ENCODE peak calls at places on chromosomes 11 and 22, in five cellular contexts. S is HCT116, R is SK-N-SH, H is H1, M is HepG2. T is an unnamed sample.

GRCh38 chr11:70462818-70463477 is 64.6 kb downstream of the CTTN start:
- DNase-seq in H (no peak), S (no peak), M (no peak), R (no peak), T (peak)

GRCh38 chr11:11977206-11977938 is 31.1 kb downstream of the DKK3 start:
- DNase-seq in M (no peak), R (no peak), S (peak), H (peak), T (peak)

GRCh38 chr11:47980907-47981621 is 705 bp downstream of the PTPRJ start:
- DNase-seq in R (peak), M (no peak), S (no peak), H (peak), T (peak)

GRCh38 chr11:9438611-9439010 is 22.2 kb upstream of the ZNF143 start:
- DNase-seq in H (no peak), M (no peak), S (no peak), R (no peak), T (no peak)

GRCh38 chr22:42258126-42258525 is 12.3 kb downstream of the TCF20 start:
- DNase-seq in M (no peak), R (no peak), S (no peak), H (no peak), T (no peak)

GRCh38 chr11:31820438-31820818 is 9.3 kb upstream of the PAX6 start:
- DNase-seq in R (peak), M (no peak), H (no peak), S (no peak), T (no peak)

GRCh38 chr11:32034680-32035079 is 56.2 kb upstream of the RCN1 start:
- DNase-seq in H (no peak), S (no peak), M (no peak), R (no peak), T (no peak)

GRCh38 chr11:33723238-33723881 is 12.9 kb downstream of the CD59 start:
- DNase-seq in M (no peak), S (peak), H (no peak), R (no peak), T (peak)

GRCh38 chr11:11036185-11037161 is 178.6 kb upstream of the ZBED5 start:
- DNase-seq in S (peak), R (peak), M (peak), H (no peak), T (peak)

GRCh38 chr22:43397766-43398165 is 14.0 kb upstream of the MPPED1 start:
- DNase-seq in M (no peak), S (no peak), H (no peak), R (no peak), T (no peak)

GRCh38 chr11:81192516-81192915 is 1541.1 kb downstream of the FAM181B start:
- DNase-seq in M (no peak), S (no peak), H (no peak), R (no peak), T (no peak)

GRCh38 chr11:47886096-47886495 is 37.9 kb upstream of the NUP160 start:
- DNase-seq in R (no peak), S (no peak), M (no peak), H (no peak), T (no peak)

GRCh38 chr11:66371627-66372415 is at the start of gene SLC29A2:
- DNase-seq in S (peak), R (peak), H (peak), M (no peak), T (peak)

GRCh38 chr22:36347094-36347493 is 40.7 kb downstream of the MYH9 start:
- DNase-seq in H (no peak), M (no peak), S (no peak), R (no peak), T (no peak)

GRCh38 chr11:128467610-128468041 is 119.7 kb downstream of the ETS1 start:
- DNase-seq in R (no peak), S (peak), M (peak), H (no peak), T (no peak)

GRCh38 chr11:1761857-1762536 is 1.7 kb downstream of the CTSD start:
- DNase-seq in R (no peak), M (no peak), S (no peak), H (no peak), T (peak)

GRCh38 chr11:36239636-36240035 is 49.6 kb downstream of the COMMD9 start:
- DNase-seq in M (no peak), R (no peak), H (no peak), S (no peak), T (no peak)
- TF ChIP-seq JUND in M (no peak), R (no peak), H (no peak), S (no peak), T (no peak)

DNA sequence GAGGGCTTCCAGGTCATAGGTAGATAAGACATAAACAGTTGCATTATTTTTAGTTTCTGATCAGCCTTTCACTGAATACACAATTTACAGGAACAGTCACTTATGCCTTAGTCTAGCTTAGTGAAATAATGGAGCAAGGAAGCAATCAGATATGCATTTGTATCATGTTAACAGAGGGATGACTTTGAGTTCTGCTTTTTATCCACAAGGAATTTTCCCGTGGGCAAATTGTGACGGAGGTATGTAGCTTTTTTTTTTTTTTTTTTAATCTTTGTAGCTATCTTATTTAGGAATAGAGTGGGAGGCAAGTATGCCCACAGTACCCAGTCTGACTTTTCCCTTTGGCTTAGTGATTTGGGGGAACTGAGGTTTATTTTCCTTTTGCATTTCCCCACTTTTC is 3.4 kb upstream of the NLRP10 start:
- DNase-seq in M (no peak), S (no peak), H (no peak), R (no peak), T (no peak)
- TF ChIP-seq JUND in M (no peak), S (no peak), H (no peak), R (no peak), T (no peak)

DNA sequence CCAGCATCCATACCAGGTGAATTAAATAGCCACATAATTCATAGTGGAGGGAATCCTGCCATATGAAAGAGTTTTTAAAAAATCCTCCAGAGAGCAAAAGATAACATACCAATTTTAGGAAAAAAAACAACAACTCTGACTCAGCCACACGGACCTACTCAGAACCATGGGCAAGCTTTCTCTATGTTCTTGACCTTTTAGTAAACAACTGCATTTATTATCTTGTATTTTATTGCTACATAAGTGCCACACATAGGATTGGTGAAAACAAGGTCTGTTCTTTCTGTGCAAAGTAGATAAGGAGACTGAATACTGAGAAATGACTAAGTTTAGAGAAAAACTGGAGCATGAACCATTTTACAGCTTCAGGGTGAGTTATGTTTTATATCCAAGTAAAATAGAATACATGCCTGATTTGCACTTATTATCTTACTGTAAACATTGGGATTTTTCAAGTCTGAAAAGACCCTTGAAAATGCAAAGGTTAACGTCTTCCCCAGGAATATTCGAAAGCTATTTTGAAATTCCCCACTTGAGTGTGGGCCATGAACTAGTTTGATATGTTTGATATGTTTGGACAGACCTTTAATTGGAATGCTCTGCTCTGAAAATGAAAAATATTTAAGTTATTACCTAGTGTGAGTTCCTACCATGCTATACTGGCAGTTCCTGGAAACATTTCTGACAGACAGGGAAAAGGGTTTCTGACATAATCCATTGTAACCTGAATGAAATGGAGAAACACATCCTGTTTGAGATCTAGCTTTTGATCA is 89.5 kb upstream of the DDI1 start:
- DNase-seq in H (no peak), R (no peak), S (no peak), M (no peak), T (no peak)
- TF ChIP-seq JUND in H (no peak), R (no peak), S (no peak), M (no peak), T (no peak)

GRCh38 chr11:85951049-85951405 is 95.8 kb downstream of the CCDC83 start:
- DNase-seq in H (no peak), R (no peak), M (no peak), S (no peak), T (no peak)

GRCh38 chr11:85951428-85952107 is 96.4 kb downstream of the CCDC83 start:
- DNase-seq in S (no peak), H (no peak), R (no peak), M (no peak), T (no peak)

GRCh38 chr11:85950317-85951048 is 95.3 kb downstream of the CCDC83 start:
- DNase-seq in M (no peak), H (no peak), S (no peak), R (no peak), T (no peak)

GRCh38 chr11:85955531-85955930 is 100.3 kb downstream of the CCDC83 start:
- DNase-seq in H (no peak), R (no peak), M (no peak), S (no peak), T (no peak)

DNA sequence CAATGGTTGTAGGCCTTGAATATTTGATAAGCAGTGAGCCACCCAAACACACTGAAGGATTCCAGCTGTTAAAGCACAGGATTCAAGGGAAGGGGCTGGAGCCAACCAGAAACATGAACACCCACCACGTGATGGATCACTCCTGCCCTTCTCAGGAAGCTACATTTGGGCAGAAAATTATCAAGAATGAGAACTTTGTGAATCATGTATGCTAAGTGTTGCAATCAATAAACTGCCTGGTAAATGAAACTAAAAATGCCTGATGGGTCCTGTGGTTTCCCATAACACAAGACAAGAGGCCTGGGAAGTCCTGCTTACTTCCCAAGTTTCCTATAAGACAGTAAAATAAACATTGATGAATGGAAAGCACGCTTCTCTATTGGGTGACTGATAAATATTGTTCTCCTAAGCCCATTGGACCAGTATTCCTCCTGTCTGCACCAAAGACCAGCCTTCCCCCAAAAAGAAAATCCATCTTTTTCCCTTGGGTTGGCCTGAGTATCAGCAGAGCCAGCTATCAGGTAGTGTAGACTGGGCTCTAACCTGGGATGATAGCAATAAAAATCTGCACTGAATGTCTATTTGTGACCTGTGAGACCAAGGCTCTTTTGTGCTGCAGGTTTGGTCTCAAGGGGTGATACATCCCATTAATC is 98.4 kb downstream of the CCDC83 start:
- DNase-seq in H (no peak), M (no peak), R (no peak), S (no peak), T (no peak)
- TF ChIP-seq JUND in H (no peak), M (no peak), R (no peak), S (no peak), T (no peak)

DNA sequence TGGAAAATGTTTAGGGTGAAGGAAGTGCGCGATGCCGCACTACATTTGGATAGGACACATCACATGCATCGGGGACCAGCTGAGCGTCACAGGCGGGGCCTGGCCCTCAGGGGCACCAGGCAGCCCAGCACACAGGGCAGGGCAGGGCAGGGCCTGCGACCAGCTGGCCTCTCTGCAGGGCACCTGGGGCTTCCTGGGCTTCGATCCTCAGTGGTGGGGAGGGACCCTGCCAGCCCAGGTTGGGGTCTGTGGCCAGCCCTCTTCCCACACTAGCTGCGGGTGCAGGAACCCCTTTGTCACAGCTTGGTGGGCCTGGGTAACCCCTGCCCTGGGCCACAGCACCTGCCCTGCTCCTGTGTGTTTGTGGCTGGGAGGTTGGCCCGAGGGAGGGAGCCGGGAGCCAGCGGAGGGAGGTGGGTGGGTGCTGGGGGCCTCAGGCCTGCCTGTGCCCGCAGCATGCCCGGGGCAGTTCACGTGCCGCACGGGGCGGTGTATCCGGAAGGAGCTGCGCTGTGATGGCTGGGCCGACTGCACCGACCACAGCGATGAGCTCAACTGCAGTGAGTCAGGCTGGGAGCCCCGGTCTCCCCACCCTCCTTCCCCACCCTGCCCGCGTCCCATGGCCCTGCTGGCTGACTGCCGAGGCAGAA is 37.9 kb downstream of the ST14 start:
- DNase-seq in M (no peak), S (no peak), H (no peak), R (no peak), T (no peak)
- TF ChIP-seq JUND in M (no peak), S (no peak), H (no peak), R (no peak), T (no peak)

DNA sequence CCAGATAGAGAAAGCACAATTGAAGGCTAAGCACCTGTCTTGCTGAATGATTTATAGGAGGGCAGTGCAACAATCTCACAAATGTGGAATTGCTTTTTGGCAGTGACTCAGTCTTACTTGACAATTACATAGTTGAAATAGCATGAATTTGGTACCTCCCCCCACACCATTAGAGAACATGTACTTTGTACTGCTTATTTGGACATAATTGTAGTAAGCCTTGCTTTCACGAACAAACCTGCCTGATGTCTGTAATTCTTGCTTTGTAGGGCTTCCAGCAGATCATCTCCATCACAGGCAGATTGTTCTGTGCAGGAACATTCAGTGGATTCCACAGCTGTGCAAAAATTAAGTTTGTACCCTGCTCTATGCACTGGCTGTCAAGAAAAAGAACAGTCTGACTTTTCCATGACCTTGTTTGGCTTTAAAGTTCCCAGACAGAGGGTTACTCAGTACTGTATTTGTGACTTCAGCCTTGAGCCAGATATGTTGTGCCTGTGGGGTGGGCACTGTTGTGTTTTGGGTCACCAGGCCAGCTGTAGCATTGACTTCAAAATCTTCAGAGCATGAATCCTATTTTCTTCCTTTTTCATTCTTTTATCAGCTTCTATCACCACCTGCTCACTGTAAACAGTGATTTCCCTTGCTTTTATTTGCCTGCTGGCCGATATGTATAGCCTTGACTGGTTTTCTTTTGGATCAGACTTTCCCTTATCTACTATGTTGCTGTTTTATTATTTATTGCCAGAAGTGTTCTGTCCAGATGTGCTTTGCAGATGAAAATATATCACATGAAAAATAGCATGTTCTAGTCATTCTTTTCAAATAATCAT is 941.0 kb upstream of the CHORDC1 start:
- DNase-seq in M (peak), H (no peak), S (no peak), R (peak), T (peak)
- TF ChIP-seq JUND in M (no peak), H (no peak), S (no peak), R (peak), T (no peak)

DNA sequence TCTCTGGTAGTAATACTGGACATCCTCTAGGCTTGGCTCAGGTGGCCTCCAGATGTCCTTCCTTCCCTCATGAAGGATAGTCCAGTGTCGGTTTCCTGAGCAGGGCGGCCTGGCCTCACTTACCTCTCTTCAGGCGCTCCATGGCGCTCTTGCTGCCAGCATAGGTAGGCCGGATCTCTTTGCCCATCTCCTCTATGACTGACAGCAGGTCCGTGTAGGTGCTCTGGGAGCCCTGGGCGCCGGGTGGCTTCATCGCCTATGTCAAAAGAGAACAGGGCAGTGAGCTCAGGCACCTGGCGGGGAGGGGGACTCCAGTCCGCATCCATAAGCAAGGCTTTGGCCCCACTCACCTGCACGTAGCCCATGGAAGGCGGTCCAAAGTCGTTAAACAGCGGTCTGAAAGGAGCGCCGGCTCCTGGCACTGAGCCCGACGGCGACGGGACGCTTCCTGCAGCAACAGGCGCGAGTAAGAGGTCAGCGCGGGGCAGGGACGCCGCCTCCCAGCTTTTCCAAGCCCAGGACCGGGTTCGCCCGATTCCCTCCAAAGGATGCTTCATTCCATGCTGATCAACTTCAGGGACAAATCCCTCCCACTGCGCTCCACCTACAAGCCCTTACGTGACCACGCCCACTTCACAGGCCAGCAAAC is 596 bp downstream of the CDK2AP2 start:
- DNase-seq in R (no peak), H (no peak), S (peak), M (no peak), T (peak)
- TF ChIP-seq JUND in R (no peak), H (no peak), S (no peak), M (no peak), T (no peak)

GRCh38 chr11:112523917-112524316 is 263.3 kb upstream of the PLET1 start:
- DNase-seq in H (no peak), S (no peak), R (no peak), M (no peak), T (no peak)

GRCh38 chr11:112526699-112527410 is 266.2 kb upstream of the PLET1 start:
- DNase-seq in M (no peak), R (no peak), S (no peak), H (no peak), T (no peak)

GRCh38 chr11:112524808-112525207 is 264.1 kb upstream of the PLET1 start:
- DNase-seq in H (no peak), S (no peak), R (no peak), M (no peak), T (no peak)

GRCh38 chr11:112525844-112526590 is 265.4 kb upstream of the PLET1 start:
- DNase-seq in S (no peak), M (no peak), R (no peak), H (no peak), T (no peak)

GRCh38 chr11:112525270-112525669 is 264.6 kb upstream of the PLET1 start:
- DNase-seq in R (no peak), M (no peak), H (no peak), S (no peak), T (no peak)
- TF ChIP-seq JUND in R (no peak), M (no peak), H (no peak), S (no peak), T (no peak)